ENCODE peak calls at places on chromosomes 16 and 17, in six cellular contexts. One of them, this sample, is unnamed.

GRCh38 chr16:10548404-10548803 is 32.0 kb downstream of the EMP2 start:
- ATAC-seq in GM12878: no peak
- ATAC-seq in upper lobe of left lung: no peak
- ATAC-seq in A549: no peak
- ATAC-seq in K562: no peak
- ATAC-seq in HepG2: no peak
- ATAC-seq in this sample: no peak

GRCh38 chr17:73156887-73157870 is 7.6 kb upstream of the SSTR2 start:
- ATAC-seq in A549: peak
- ATAC-seq in HepG2: peak
- ATAC-seq in K562: peak
- ATAC-seq in GM12878: peak
- ATAC-seq in upper lobe of left lung: no peak
- ATAC-seq in this sample: no peak

GRCh38 chr16:80586476-80586875 is 45.7 kb downstream of the DYNLRB2 start:
- ATAC-seq in upper lobe of left lung: no peak
- ATAC-seq in K562: no peak
- ATAC-seq in A549: no peak
- ATAC-seq in GM12878: no peak
- ATAC-seq in HepG2: no peak
- ATAC-seq in this sample: no peak

GRCh38 chr16:85086347-85087291 is 25.7 kb downstream of the CIBAR2 start:
- ATAC-seq in HepG2: peak
- ATAC-seq in K562: peak
- ATAC-seq in A549: peak
- ATAC-seq in GM12878: peak
- ATAC-seq in upper lobe of left lung: peak
- ATAC-seq in this sample: peak

GRCh38 chr17:67365762-67366192 is 600 bp downstream of the PSMD12 start:
- ATAC-seq in A549: peak
- ATAC-seq in GM12878: peak
- ATAC-seq in K562: peak
- ATAC-seq in upper lobe of left lung: peak
- ATAC-seq in HepG2: peak
- ATAC-seq in this sample: no peak

GRCh38 chr16:8713635-8714097 is 39.2 kb downstream of the ABAT start:
- ATAC-seq in GM12878: no peak
- ATAC-seq in K562: no peak
- ATAC-seq in HepG2: no peak
- ATAC-seq in upper lobe of left lung: no peak
- ATAC-seq in A549: peak
- ATAC-seq in this sample: no peak

GRCh38 chr17:65772989-65773388 is 211.5 kb upstream of the AXIN2 start:
- ATAC-seq in A549: no peak
- ATAC-seq in GM12878: peak
- ATAC-seq in HepG2: no peak
- ATAC-seq in upper lobe of left lung: no peak
- ATAC-seq in K562: no peak
- ATAC-seq in this sample: no peak

GRCh38 chr17:16026895-16027294 is 27.3 kb downstream of the TTC19 start:
- ATAC-seq in HepG2: no peak
- ATAC-seq in K562: no peak
- ATAC-seq in GM12878: no peak
- ATAC-seq in upper lobe of left lung: no peak
- ATAC-seq in A549: no peak
- ATAC-seq in this sample: no peak

GRCh38 chr17:44864831-44865230 is 17.1 kb downstream of the HIGD1B start:
- ATAC-seq in A549: peak
- ATAC-seq in upper lobe of left lung: peak
- ATAC-seq in HepG2: no peak
- ATAC-seq in K562: no peak
- ATAC-seq in GM12878: peak
- ATAC-seq in this sample: peak

GRCh38 chr16:67650023-67650422 is 5.1 kb downstream of the CARMIL2 start:
- ATAC-seq in K562: no peak
- ATAC-seq in GM12878: no peak
- ATAC-seq in HepG2: no peak
- ATAC-seq in A549: no peak
- ATAC-seq in upper lobe of left lung: no peak
- ATAC-seq in this sample: no peak

GRCh38 chr17:75530837-75531723 is 5.6 kb downstream of the LLGL2 start:
- ATAC-seq in upper lobe of left lung: peak
- ATAC-seq in GM12878: no peak
- ATAC-seq in K562: no peak
- ATAC-seq in HepG2: no peak
- ATAC-seq in A549: peak
- ATAC-seq in this sample: no peak

GRCh38 chr16:28001184-28001583 is 62.3 kb downstream of the GSG1L start:
- ATAC-seq in A549: no peak
- ATAC-seq in K562: no peak
- ATAC-seq in GM12878: no peak
- ATAC-seq in upper lobe of left lung: no peak
- ATAC-seq in HepG2: no peak
- ATAC-seq in this sample: no peak

GRCh38 chr16:67977005-67977404 is 3.3 kb downstream of the DPEP3 start:
- ATAC-seq in A549: peak
- ATAC-seq in GM12878: no peak
- ATAC-seq in upper lobe of left lung: no peak
- ATAC-seq in K562: no peak
- ATAC-seq in HepG2: peak
- ATAC-seq in this sample: no peak

GRCh38 chr17:46001390-46002310 is 2.6 kb downstream of the STH start:
- ATAC-seq in K562: peak
- ATAC-seq in GM12878: no peak
- ATAC-seq in A549: peak
- ATAC-seq in upper lobe of left lung: peak
- ATAC-seq in HepG2: peak
- ATAC-seq in this sample: peak

GRCh38 chr17:75995385-75995925 is 5.2 kb upstream of the CDK3 start:
- ATAC-seq in K562: no peak
- ATAC-seq in GM12878: no peak
- ATAC-seq in A549: no peak
- ATAC-seq in HepG2: no peak
- ATAC-seq in upper lobe of left lung: no peak
- ATAC-seq in this sample: no peak

GRCh38 chr16:19850131-19850817 is 34.4 kb downstream of the GPRC5B start:
- ATAC-seq in A549: no peak
- ATAC-seq in HepG2: no peak
- ATAC-seq in upper lobe of left lung: no peak
- ATAC-seq in K562: no peak
- ATAC-seq in GM12878: no peak
- ATAC-seq in this sample: no peak

GRCh38 chr16:50395763-50396710 is 27.2 kb upstream of the BRD7 start:
- ATAC-seq in upper lobe of left lung: no peak
- ATAC-seq in GM12878: peak
- ATAC-seq in HepG2: no peak
- ATAC-seq in K562: peak
- ATAC-seq in A549: no peak
- ATAC-seq in this sample: no peak

GRCh38 chr17:32264823-32265191 is 825 bp upstream of the RHBDL3 start:
- ATAC-seq in HepG2: peak
- ATAC-seq in upper lobe of left lung: no peak
- ATAC-seq in K562: no peak
- ATAC-seq in A549: no peak
- ATAC-seq in GM12878: no peak
- ATAC-seq in this sample: no peak

GRCh38 chr16:86584071-86584685 is 5.8 kb downstream of the FOXL1 start:
- ATAC-seq in A549: no peak
- ATAC-seq in HepG2: no peak
- ATAC-seq in GM12878: no peak
- ATAC-seq in upper lobe of left lung: no peak
- ATAC-seq in K562: no peak
- ATAC-seq in this sample: no peak

GRCh38 chr16:22763655-22764054 is 50.3 kb upstream of the HS3ST2 start:
- ATAC-seq in A549: no peak
- ATAC-seq in K562: no peak
- ATAC-seq in GM12878: no peak
- ATAC-seq in upper lobe of left lung: no peak
- ATAC-seq in HepG2: no peak
- ATAC-seq in this sample: no peak

GRCh38 chr17:35744830-35745229 is 8.2 kb downstream of the GAS2L2 start:
- ATAC-seq in GM12878: no peak
- ATAC-seq in upper lobe of left lung: no peak
- ATAC-seq in HepG2: no peak
- ATAC-seq in A549: no peak
- ATAC-seq in K562: no peak
- ATAC-seq in this sample: no peak

GRCh38 chr17:35745246-35745645 is 7.8 kb downstream of the GAS2L2 start:
- ATAC-seq in HepG2: no peak
- ATAC-seq in K562: no peak
- ATAC-seq in upper lobe of left lung: no peak
- ATAC-seq in GM12878: no peak
- ATAC-seq in A549: no peak
- ATAC-seq in this sample: no peak

GRCh38 chr17:35746956-35747355 is 6.1 kb downstream of the GAS2L2 start:
- ATAC-seq in upper lobe of left lung: no peak
- ATAC-seq in GM12878: no peak
- ATAC-seq in HepG2: no peak
- ATAC-seq in K562: no peak
- ATAC-seq in A549: no peak
- ATAC-seq in this sample: no peak

GRCh38 chr17:35747540-35748017 is 5.5 kb downstream of the GAS2L2 start:
- ATAC-seq in GM12878: peak
- ATAC-seq in HepG2: peak
- ATAC-seq in K562: peak
- ATAC-seq in A549: peak
- ATAC-seq in upper lobe of left lung: peak
- ATAC-seq in this sample: peak

DNA sequence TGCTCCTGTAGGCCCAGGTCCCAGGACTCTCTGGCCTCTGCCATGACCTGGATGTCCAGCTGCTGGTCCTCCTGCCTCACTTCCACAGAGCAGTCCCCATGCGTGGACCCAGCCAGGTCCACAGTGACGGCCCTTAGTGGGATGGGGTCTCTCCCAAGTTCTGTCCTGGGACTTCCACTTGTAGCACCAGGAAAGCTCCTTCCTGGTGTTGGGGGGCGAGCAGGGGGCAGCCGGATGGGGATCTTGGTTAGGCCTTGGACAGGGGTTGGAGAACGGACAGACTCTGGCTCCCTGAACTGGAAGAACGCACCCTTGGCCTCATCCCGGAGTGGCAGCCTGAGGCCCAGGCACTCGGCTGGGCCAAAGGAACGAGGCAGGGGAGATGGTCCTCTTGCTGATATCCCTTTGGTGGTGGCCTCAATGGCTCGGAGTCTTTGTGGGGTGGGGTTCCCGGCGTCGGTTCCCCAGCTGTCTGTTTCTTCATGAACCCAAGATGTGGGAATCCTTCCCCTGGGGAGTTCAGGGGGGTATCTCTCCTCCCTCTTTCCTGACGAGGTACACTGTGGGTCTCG is 7.2 kb downstream of the GAS2L2 start:
- ATAC-seq in A549: no peak
- ATAC-seq in GM12878: no peak
- ATAC-seq in HepG2: no peak
- ATAC-seq in K562: no peak
- ATAC-seq in upper lobe of left lung: no peak
- ATAC-seq in this sample: no peak
- TF ChIP-seq POLR2A in A549: no peak
- TF ChIP-seq POLR2A in GM12878: no peak
- TF ChIP-seq POLR2A in HepG2: no peak
- TF ChIP-seq POLR2A in K562: no peak
- TF ChIP-seq POLR2A in upper lobe of left lung: no peak
- TF ChIP-seq POLR2A in this sample: no peak

GRCh38 chr17:17940451-17940911 is 31.7 kb downstream of the TOM1L2 start:
- ATAC-seq in A549: no peak
- ATAC-seq in HepG2: no peak
- ATAC-seq in GM12878: no peak
- ATAC-seq in K562: no peak
- ATAC-seq in upper lobe of left lung: no peak
- ATAC-seq in this sample: no peak
- TF ChIP-seq EP300 in A549: no peak
- TF ChIP-seq EP300 in HepG2: no peak
- TF ChIP-seq EP300 in GM12878: no peak
- TF ChIP-seq EP300 in K562: no peak
- TF ChIP-seq EP300 in upper lobe of left lung: no peak
- TF ChIP-seq EP300 in this sample: no peak

GRCh38 chr17:40646791-40647548 is 648 bp downstream of the SMARCE1 start:
- ATAC-seq in K562: peak
- ATAC-seq in upper lobe of left lung: peak
- ATAC-seq in A549: peak
- ATAC-seq in GM12878: peak
- ATAC-seq in HepG2: peak
- ATAC-seq in this sample: peak

GRCh38 chr17:40645932-40646331 is 1.7 kb downstream of the SMARCE1 start:
- ATAC-seq in HepG2: no peak
- ATAC-seq in upper lobe of left lung: no peak
- ATAC-seq in A549: no peak
- ATAC-seq in K562: no peak
- ATAC-seq in GM12878: no peak
- ATAC-seq in this sample: no peak

GRCh38 chr17:40645291-40645690 is 2.3 kb downstream of the SMARCE1 start:
- ATAC-seq in K562: no peak
- ATAC-seq in HepG2: no peak
- ATAC-seq in GM12878: no peak
- ATAC-seq in A549: no peak
- ATAC-seq in upper lobe of left lung: no peak
- ATAC-seq in this sample: no peak

GRCh38 chr17:40648326-40648968 is 829 bp upstream of the SMARCE1 start:
- ATAC-seq in HepG2: peak
- ATAC-seq in GM12878: peak
- ATAC-seq in K562: peak
- ATAC-seq in upper lobe of left lung: peak
- ATAC-seq in A549: peak
- ATAC-seq in this sample: peak

DNA sequence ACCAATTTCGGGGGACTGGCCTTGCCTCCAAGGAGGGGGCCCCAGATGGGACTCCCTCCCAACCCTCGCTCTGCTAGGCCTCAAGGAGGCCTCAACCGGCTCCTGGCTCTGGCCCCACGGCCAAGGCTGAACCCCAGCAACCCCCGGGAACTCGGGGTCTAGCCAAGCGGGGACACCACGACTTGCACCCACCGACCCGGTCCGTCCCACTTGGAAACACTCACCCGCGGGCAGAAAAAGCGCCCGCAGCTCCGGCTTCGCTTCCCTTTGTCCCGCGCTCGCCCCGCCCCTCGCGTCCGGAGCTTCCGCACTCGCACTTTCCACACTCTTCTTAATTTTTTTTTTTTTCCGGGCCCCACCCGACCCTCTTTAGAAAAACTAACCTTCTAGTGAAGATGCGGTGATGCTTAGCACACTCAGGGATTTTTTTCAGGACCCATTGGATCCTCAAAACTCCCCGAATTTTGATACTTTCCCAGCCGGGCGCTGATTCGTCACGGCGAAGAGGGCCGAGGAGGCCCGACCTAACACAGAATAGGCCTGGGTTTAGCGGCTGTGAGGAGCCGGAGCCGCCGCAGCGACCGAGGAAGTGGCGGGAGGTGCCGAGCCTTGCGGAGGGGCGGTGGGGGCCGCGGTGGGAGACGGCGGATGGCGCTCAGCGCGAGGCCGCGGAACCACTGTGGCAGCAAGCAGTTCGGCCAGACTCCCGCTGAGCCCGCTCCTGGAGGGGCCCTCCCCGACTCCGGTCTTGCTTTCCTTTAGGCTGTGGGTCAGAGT is at the start of gene SMARCE1:
- ATAC-seq in GM12878: peak
- ATAC-seq in K562: peak
- ATAC-seq in upper lobe of left lung: peak
- ATAC-seq in A549: peak
- ATAC-seq in HepG2: peak
- ATAC-seq in this sample: peak
- TF ChIP-seq POLR2A in GM12878: peak
- TF ChIP-seq POLR2A in K562: peak
- TF ChIP-seq POLR2A in upper lobe of left lung: peak
- TF ChIP-seq POLR2A in A549: peak
- TF ChIP-seq POLR2A in HepG2: no peak
- TF ChIP-seq POLR2A in this sample: peak

GRCh38 chr17:57431415-57431814 is 175.1 kb downstream of the MSI2 start:
- ATAC-seq in K562: no peak
- ATAC-seq in upper lobe of left lung: no peak
- ATAC-seq in A549: no peak
- ATAC-seq in HepG2: no peak
- ATAC-seq in GM12878: no peak
- ATAC-seq in this sample: no peak
- TF ChIP-seq EP300 in K562: no peak
- TF ChIP-seq EP300 in upper lobe of left lung: no peak
- TF ChIP-seq EP300 in A549: no peak
- TF ChIP-seq EP300 in HepG2: no peak
- TF ChIP-seq EP300 in GM12878: no peak
- TF ChIP-seq EP300 in this sample: no peak